ENCODE peak calls at places on chromosomes 2 and 18, in five cellular contexts. B is activated CD8-positive, alpha-beta T cell treated with anti-CD3 and anti-CD28 coated beads for 36 hours; H is mammary epithelial cell; G is brain microvascular endothelial cell; L is fibroblast of lung. O is an unnamed sample.

GRCh38 chr2:211745295-211746097 is 793.1 kb downstream of the ERBB4 start:
- DNase-seq in B (peak), H (peak), G (peak), L (peak), O (peak)

GRCh38 chr2:37561615-37562569 is 109.5 kb downstream of the CDC42EP3 start:
- DNase-seq in B (peak), H (peak), G (peak), L (peak), O (peak)

GRCh38 chr2:209642146-209642815 is 129.4 kb upstream of the UNC80 start:
- DNase-seq in B (no peak), H (peak), G (no peak), L (no peak), O (peak)

GRCh38 chr2:90077948-90078347 is 1386.5 kb downstream of the RPIA start:
- DNase-seq in B (no peak), H (no peak), G (no peak), L (no peak), O (no peak)

GRCh38 chr18:75199327-75199726 is 9.6 kb downstream of the PTGR3 start:
- DNase-seq in B (no peak), H (no peak), G (no peak), L (no peak), O (no peak)

GRCh38 chr2:239688098-239688497 is 287.3 kb upstream of the HDAC4 start:
- DNase-seq in B (peak), H (no peak), G (no peak), L (no peak), O (peak)

GRCh38 chr2:206084870-206085741 is 868 bp downstream of the INO80D start:
- DNase-seq in B (peak), H (peak), G (no peak), L (peak), O (peak)

GRCh38 chr2:119367472-119368099 is 809 bp downstream of the DBI start:
- DNase-seq in B (peak), H (peak), G (no peak), L (peak), O (peak)

GRCh38 chr2:170122883-170123547 is 54.9 kb upstream of the MYO3B start:
- DNase-seq in B (no peak), H (peak), G (no peak), L (peak), O (peak)

GRCh38 chr2:66512626-66513025 is 77.7 kb downstream of the MEIS1 start:
- DNase-seq in B (no peak), H (no peak), G (no peak), L (no peak), O (no peak)

GRCh38 chr2:124049136-124049535 is 24.0 kb downstream of the CNTNAP5 start:
- DNase-seq in B (no peak), H (no peak), G (no peak), L (no peak), O (no peak)

GRCh38 chr18:2979871-2980606 is 32.9 kb downstream of the LPIN2 start:
- DNase-seq in B (peak), H (no peak), G (no peak), L (no peak), O (peak)

GRCh38 chr2:237977380-237977779 is 10.6 kb downstream of the UBE2F start:
- DNase-seq in B (no peak), H (no peak), G (no peak), L (no peak), O (no peak)

GRCh38 chr2:193584001-193584400 is 1389.3 kb upstream of the TMEFF2 start:
- DNase-seq in B (no peak), H (peak), G (no peak), L (no peak), O (peak)

GRCh38 chr18:76494181-76494540 is 881 bp downstream of the ZNF516 start:
- DNase-seq in B (peak), H (peak), G (no peak), L (peak), O (peak)

GRCh38 chr2:234308073-234308813 is 188.6 kb downstream of the ARL4C start:
- DNase-seq in B (no peak), H (no peak), G (peak), L (no peak), O (no peak)
- TF ChIP-seq CTCF in B (no peak), H (no peak), G (peak), L (no peak), O (no peak)

GRCh38 chr18:50559750-50560680 is at the start of gene MAPK4:
- DNase-seq in B (peak), H (peak), G (no peak), L (peak), O (peak)

GRCh38 chr18:50560681-50561629 is 1.1 kb downstream of the MAPK4 start:
- DNase-seq in B (peak), H (no peak), G (no peak), L (no peak), O (no peak)

GRCh38 chr18:50558948-50559749 is 738 bp upstream of the MAPK4 start:
- DNase-seq in B (no peak), H (no peak), G (no peak), L (no peak), O (no peak)

GRCh38 chr18:50563376-50563775 is 3.5 kb downstream of the MAPK4 start:
- DNase-seq in B (no peak), H (no peak), G (no peak), L (no peak), O (no peak)

DNA sequence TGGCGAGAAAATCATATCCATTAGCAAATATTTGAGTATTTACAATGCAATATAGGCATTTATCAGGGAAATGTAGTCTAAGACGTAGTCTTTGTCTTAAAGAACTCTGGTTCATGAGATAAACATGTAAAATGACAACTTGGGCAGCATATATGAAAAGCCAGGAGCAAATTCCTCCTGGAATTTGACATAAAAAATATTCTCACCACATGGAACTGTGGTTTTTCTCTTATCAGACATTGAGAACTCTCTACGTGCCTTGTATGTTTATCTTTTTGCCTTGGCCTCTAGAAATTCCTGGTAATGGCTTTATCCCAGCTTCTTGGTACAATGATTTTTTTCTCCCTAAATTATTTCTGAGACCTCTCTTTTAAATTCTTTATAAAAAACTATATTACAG is 2.8 kb downstream of the MAPK4 start:
- DNase-seq in B (no peak), H (no peak), G (no peak), L (no peak), O (no peak)
- TF ChIP-seq CTCF in B (no peak), H (no peak), G (no peak), L (no peak), O (no peak)

DNA sequence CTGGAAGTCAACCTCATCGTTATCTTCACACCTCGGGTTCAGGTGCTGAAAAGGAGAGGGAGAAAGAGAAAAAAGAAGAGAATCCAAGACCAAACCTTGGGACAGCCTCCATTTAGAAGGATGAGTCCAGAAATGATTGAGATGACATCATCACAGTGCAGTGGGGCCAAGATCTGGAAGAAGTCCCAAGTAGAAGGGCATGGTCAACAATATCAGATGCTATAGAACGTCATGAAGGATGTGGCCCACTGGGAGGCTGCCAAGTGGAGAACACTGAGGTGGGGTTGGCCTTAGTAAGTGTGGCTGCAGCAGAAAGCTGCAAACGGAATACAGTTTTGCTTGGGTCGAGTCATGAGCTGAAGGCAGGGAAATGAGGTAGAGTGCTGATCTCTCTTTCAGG is 91.1 kb upstream of the FZD7 start:
- DNase-seq in B (no peak), H (no peak), G (no peak), L (peak), O (no peak)
- TF ChIP-seq CTCF in B (no peak), H (no peak), G (no peak), L (no peak), O (no peak)

GRCh38 chr18:66872277-66872676 is 268.4 kb upstream of the CDH19 start:
- DNase-seq in B (no peak), H (peak), G (peak), L (peak), O (peak)
- TF ChIP-seq CTCF in B (no peak), H (no peak), G (peak), L (no peak), O (peak)

GRCh38 chr2:64934530-64934929 is 54.7 kb upstream of the SLC1A4 start:
- DNase-seq in B (no peak), H (no peak), G (no peak), L (no peak), O (no peak)
- TF ChIP-seq CTCF in B (no peak), H (peak), G (no peak), L (no peak), O (no peak)

GRCh38 chr2:158723311-158723838 is 71.7 kb upstream of the DAPL1 start:
- DNase-seq in B (no peak), H (no peak), G (no peak), L (no peak), O (no peak)

GRCh38 chr2:158722266-158723105 is 72.6 kb upstream of the DAPL1 start:
- DNase-seq in B (no peak), H (no peak), G (no peak), L (no peak), O (no peak)

GRCh38 chr2:158725496-158725895 is 69.6 kb upstream of the DAPL1 start:
- DNase-seq in B (no peak), H (no peak), G (no peak), L (no peak), O (no peak)

GRCh38 chr2:158724803-158725271 is 70.3 kb upstream of the DAPL1 start:
- DNase-seq in B (no peak), H (peak), G (no peak), L (peak), O (no peak)

DNA sequence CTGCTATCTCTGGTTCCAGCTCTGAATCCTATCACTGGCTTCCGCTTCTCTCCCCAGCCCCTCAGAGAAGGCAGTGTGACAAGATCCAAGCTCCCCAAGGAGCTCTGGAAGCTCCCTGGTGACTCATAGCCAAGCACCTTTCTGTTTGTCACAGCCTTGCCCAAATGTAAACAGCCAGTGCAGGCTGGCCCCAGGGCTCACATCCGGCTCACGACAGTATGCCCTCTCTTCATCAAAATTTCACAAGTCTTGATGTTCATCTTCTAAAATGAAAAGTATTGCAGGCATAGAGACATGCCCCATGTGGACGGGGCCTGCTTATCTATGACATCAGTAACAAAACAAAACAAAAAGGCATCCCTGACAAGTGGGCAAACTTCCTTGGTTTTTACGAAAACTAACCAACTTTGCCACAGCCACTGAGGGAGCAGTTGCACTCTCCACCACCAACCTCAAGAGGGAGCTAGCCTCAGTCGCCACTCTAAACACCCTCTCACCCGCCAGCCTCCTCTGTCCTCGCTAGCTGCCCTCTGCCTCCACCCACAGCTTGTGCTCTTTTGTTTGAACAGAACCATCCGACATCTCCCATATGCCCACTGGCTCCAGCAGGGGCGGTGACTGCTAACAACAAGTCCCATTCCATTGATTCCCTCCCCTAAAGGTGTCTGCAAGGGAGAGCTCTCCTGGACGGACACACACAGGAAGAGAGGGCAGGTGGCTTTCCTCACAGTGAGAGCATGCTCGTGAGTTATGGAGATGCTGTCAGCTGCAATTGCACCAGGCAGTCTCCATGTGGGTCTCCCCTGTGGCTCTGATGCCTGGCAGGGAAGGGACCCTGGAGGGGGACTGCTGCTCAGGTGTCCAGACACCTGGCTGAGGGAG is 71.0 kb upstream of the DAPL1 start:
- DNase-seq in B (no peak), H (peak), G (no peak), L (no peak), O (peak)
- TF ChIP-seq CTCF in B (no peak), H (peak), G (peak), L (no peak), O (no peak)

GRCh38 chr2:107648781-107649413 is 177.8 kb upstream of the RGPD4 start:
- DNase-seq in B (no peak), H (no peak), G (no peak), L (no peak), O (no peak)
- TF ChIP-seq CTCF in B (no peak), H (no peak), G (peak), L (no peak), O (no peak)

GRCh38 chr2:220893411-220893810 is 678.7 kb downstream of the EPHA4 start:
- DNase-seq in B (no peak), H (peak), G (no peak), L (no peak), O (no peak)
- TF ChIP-seq CTCF in B (no peak), H (no peak), G (no peak), L (no peak), O (no peak)

DNA sequence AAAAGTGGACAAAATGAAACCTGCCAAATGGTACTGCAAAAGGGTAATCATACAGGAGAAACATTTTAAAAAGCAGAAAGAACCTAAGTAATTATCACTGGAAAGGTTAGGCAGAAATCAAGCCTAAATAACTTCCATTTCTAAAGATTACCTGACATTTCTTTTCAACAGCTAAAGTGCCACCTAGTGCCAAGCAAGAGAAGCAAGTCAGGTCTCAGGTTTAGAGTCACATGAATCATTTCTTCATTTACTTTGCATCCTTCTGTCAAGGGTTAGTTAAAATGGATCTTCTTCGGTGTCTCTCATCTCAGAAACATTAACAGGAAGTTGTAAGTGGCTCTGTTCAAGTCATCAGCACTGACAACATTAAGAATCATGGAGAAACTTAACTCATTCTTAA is 90.3 kb downstream of the AKAIN1 start:
- DNase-seq in B (no peak), H (no peak), G (no peak), L (no peak), O (no peak)
- TF ChIP-seq CTCF in B (no peak), H (no peak), G (no peak), L (no peak), O (peak)

O was measured in MCF 10A.